ENCODE peak calls at places on chromosome 22, in six cellular contexts. One of them, this sample, is unnamed.

GRCh38 chr22:41028841-41029240 is 63.6 kb upstream of the EP300 start:
- DNase-seq in left ventricle myocardium inferior: no peak
- DNase-seq in A549: peak
- DNase-seq in GM20000: no peak
- DNase-seq in spleen: no peak
- DNase-seq in HL-60: no peak
- DNase-seq in this sample: no peak

GRCh38 chr22:47591016-47591415 is 828.6 kb downstream of the TBC1D22A start:
- DNase-seq in left ventricle myocardium inferior: no peak
- DNase-seq in A549: no peak
- DNase-seq in GM20000: no peak
- DNase-seq in spleen: no peak
- DNase-seq in HL-60: no peak
- DNase-seq in this sample: no peak

GRCh38 chr22:22877523-22878210 is 9.9 kb upstream of the IGLL5 start:
- DNase-seq in left ventricle myocardium inferior: peak
- DNase-seq in A549: peak
- DNase-seq in GM20000: peak
- DNase-seq in spleen: peak
- DNase-seq in HL-60: no peak
- DNase-seq in this sample: peak

GRCh38 chr22:28958611-28959010 is 75.2 kb downstream of the ZNRF3 start:
- DNase-seq in left ventricle myocardium inferior: no peak
- DNase-seq in A549: no peak
- DNase-seq in GM20000: no peak
- DNase-seq in spleen: no peak
- DNase-seq in HL-60: no peak
- DNase-seq in this sample: no peak

GRCh38 chr22:32024791-32025190 is 18.3 kb upstream of the SLC5A1 start:
- DNase-seq in left ventricle myocardium inferior: no peak
- DNase-seq in A549: peak
- DNase-seq in GM20000: no peak
- DNase-seq in spleen: no peak
- DNase-seq in HL-60: no peak
- DNase-seq in this sample: no peak

GRCh38 chr22:46360891-46361290 is 25.4 kb downstream of the TRMU start:
- DNase-seq in left ventricle myocardium inferior: no peak
- DNase-seq in A549: no peak
- DNase-seq in GM20000: no peak
- DNase-seq in spleen: peak
- DNase-seq in HL-60: no peak
- DNase-seq in this sample: no peak

GRCh38 chr22:17154971-17155370 is 4.1 kb downstream of the HDHD5 start:
- DNase-seq in left ventricle myocardium inferior: no peak
- DNase-seq in A549: no peak
- DNase-seq in GM20000: no peak
- DNase-seq in spleen: no peak
- DNase-seq in HL-60: peak
- DNase-seq in this sample: no peak

GRCh38 chr22:28883917-28884753 is 763 bp downstream of the ZNRF3 start:
- DNase-seq in left ventricle myocardium inferior: peak
- DNase-seq in A549: peak
- DNase-seq in GM20000: peak
- DNase-seq in spleen: peak
- DNase-seq in HL-60: no peak
- DNase-seq in this sample: peak

GRCh38 chr22:24155597-24156145 is 25.6 kb upstream of the SUSD2 start:
- DNase-seq in left ventricle myocardium inferior: peak
- DNase-seq in A549: peak
- DNase-seq in GM20000: peak
- DNase-seq in spleen: peak
- DNase-seq in HL-60: peak
- DNase-seq in this sample: peak

GRCh38 chr22:20215742-20216141 is 52.4 kb downstream of the RTN4R start:
- DNase-seq in left ventricle myocardium inferior: no peak
- DNase-seq in A549: no peak
- DNase-seq in GM20000: no peak
- DNase-seq in spleen: no peak
- DNase-seq in HL-60: no peak
- DNase-seq in this sample: no peak
- TF ChIP-seq CTCF in left ventricle myocardium inferior: no peak
- TF ChIP-seq CTCF in A549: no peak
- TF ChIP-seq CTCF in GM20000: no peak
- TF ChIP-seq CTCF in spleen: no peak
- TF ChIP-seq CTCF in HL-60: no peak
- TF ChIP-seq CTCF in this sample: no peak

DNA sequence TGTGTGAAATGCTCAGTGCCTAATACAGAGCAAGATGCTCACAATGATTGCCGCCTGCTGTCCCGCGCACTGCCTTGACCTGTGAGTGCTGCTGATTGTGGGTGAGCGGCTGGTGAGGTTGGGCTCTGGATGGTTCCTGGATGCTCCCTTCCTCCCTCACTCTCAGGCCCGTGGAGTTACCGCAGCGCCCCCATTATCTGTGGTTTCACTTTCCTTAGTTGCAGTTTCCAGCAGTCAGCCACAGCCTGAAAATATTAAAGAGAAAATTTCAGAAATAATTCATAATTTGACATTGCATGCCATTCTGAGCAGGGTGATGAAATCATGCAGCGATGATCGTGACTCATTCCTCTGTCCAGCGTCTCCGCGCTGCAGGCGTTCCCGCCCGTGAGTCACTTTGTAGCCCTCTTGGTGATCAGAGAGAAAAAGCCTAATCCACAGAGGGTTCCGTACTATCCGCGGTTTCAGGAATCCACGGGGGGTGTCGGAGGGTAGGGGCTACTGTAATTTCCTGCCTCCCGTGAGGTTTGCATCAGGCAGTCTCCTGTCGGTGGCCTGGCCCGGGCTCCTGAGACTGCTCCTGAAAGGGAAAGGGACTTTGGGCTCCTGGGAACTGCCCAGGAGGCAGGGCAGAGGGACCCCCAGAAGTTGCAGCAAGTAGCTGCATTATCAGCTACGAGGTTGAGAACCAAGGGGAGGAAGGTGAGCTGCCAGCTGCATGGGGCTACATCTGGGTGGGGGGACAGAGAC is 10.6 kb downstream of the RPL3 start:
- DNase-seq in left ventricle myocardium inferior: no peak
- DNase-seq in A549: peak
- DNase-seq in GM20000: no peak
- DNase-seq in spleen: peak
- DNase-seq in HL-60: peak
- DNase-seq in this sample: no peak
- TF ChIP-seq CTCF in left ventricle myocardium inferior: no peak
- TF ChIP-seq CTCF in A549: no peak
- TF ChIP-seq CTCF in GM20000: no peak
- TF ChIP-seq CTCF in spleen: no peak
- TF ChIP-seq CTCF in HL-60: no peak
- TF ChIP-seq CTCF in this sample: no peak

DNA sequence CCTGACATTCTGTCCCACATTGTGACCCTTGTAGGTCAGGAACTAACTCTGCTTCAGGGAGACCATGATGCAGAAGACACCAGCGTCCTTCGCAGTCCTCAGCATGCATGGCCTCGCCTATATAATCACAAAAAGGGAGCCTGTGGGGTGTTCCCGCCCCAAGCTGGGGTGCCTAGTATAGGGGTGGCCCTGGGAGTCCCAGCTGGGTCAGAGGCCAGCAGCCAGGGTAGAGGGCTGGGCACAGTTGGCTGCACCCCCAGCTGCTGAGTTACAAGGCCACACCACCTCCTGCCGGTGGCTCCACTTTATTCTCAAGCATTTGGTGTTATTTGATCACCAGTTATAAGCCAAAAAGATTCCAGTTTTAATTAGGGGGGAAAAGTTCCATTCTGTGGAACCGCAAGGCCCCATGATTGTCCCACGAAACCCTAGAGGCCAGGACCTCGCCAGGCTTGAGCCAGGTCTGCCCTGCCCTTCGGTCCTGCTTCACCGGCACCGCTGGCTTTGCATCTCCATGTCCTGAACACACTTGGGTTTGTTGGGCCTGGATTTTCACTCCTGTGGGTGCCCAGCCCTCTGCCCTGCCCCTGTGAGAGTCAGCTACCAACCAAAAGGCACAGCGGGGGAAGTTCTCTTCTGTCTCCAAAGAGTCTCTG is 15.0 kb upstream of the GNB1L start:
- DNase-seq in left ventricle myocardium inferior: no peak
- DNase-seq in A549: no peak
- DNase-seq in GM20000: no peak
- DNase-seq in spleen: peak
- DNase-seq in HL-60: no peak
- DNase-seq in this sample: no peak
- TF ChIP-seq CTCF in left ventricle myocardium inferior: no peak
- TF ChIP-seq CTCF in A549: no peak
- TF ChIP-seq CTCF in GM20000: no peak
- TF ChIP-seq CTCF in spleen: no peak
- TF ChIP-seq CTCF in HL-60: no peak
- TF ChIP-seq CTCF in this sample: no peak

GRCh38 chr22:19360862-19361261 is 69.3 kb upstream of the CLTCL1 start:
- DNase-seq in left ventricle myocardium inferior: no peak
- DNase-seq in A549: no peak
- DNase-seq in GM20000: no peak
- DNase-seq in spleen: no peak
- DNase-seq in HL-60: no peak
- DNase-seq in this sample: no peak
- TF ChIP-seq CTCF in left ventricle myocardium inferior: no peak
- TF ChIP-seq CTCF in A549: no peak
- TF ChIP-seq CTCF in GM20000: no peak
- TF ChIP-seq CTCF in spleen: no peak
- TF ChIP-seq CTCF in HL-60: no peak
- TF ChIP-seq CTCF in this sample: no peak

DNA sequence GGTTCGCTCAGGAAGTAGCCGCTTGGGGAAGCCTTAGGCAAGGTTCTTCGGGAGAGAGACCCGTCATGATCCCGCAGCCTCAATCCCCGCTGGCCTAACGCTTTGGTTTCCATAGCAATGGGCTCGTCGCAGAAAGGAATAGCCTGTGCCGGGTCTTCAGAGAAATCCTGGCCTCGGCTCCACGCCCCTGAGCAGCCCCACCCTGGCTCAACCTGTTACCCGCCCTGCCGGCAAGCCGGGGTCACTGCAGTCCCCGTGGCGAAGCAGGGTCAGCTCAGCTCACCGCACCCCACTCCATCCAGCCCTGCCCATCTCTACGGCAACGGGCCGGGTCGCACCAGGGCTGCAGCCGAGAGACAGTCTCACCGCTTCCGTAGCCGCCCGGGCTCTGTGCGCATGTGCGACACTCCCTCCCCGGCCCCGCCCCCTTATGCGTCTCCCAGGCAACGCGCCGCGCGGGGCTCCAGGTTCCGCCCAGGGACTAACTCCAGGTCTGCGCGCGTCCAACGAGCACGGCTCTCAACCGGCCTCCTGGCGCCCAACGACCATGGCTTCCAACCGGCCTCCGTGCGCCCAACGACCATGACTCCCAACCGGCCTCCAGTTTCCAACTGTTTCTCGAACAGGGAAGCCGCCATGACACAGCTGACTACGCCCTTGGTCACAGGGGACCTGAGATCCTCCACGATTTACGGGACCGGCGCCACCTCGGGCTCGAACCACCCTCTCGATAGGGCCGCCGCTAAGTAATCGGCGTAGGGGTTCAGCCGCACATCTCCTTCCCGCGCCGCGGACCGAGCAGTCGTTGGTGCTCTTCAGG is at the start of gene DUSP18:
- DNase-seq in left ventricle myocardium inferior: peak
- DNase-seq in A549: peak
- DNase-seq in GM20000: peak
- DNase-seq in spleen: peak
- DNase-seq in HL-60: peak
- DNase-seq in this sample: peak
- TF ChIP-seq CTCF in left ventricle myocardium inferior: peak
- TF ChIP-seq CTCF in A549: no peak
- TF ChIP-seq CTCF in GM20000: no peak
- TF ChIP-seq CTCF in spleen: peak
- TF ChIP-seq CTCF in HL-60: no peak
- TF ChIP-seq CTCF in this sample: peak

DNA sequence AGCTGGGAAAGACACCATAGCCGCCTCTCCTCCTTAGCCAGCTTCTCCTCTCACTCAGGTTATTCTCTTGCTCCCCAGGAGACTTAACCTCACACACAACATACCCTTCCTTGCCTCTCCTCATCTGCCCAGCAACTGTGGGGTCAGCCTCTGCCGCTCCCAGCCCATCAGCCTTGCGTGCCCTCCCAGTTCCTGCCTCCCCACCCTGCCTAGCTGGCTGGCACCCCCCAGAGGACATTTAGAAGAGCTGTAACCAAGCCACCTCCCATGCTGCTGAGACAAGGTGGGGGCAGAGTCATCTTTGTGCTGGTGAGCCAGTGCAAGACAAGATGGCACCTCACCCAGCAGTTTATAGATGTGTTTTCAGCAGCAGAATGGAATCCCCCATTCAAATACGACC is 38.2 kb downstream of the TOM1 start:
- DNase-seq in left ventricle myocardium inferior: no peak
- DNase-seq in A549: no peak
- DNase-seq in GM20000: no peak
- DNase-seq in spleen: no peak
- DNase-seq in HL-60: no peak
- DNase-seq in this sample: no peak
- TF ChIP-seq CTCF in left ventricle myocardium inferior: no peak
- TF ChIP-seq CTCF in A549: no peak
- TF ChIP-seq CTCF in GM20000: no peak
- TF ChIP-seq CTCF in spleen: no peak
- TF ChIP-seq CTCF in HL-60: no peak
- TF ChIP-seq CTCF in this sample: no peak